ENCODE peak calls at places on chromosomes 11 and 22, in four cellular contexts. One of them, this sample, is unnamed.

GRCh38 chr11:128607819-128608218 is 20.5 kb upstream of the ETS1 start:
- DNase-seq in T follicular helper cell: no peak
- DNase-seq in AG08396: no peak
- DNase-seq in activated effector memory CD4-positive, alpha-beta T cell treated with Interleukin-2 at 50 U/mL for 16 hours: no peak
- DNase-seq in this sample: no peak

GRCh38 chr11:102843474-102843873 is at the start of gene MMP3:
- DNase-seq in T follicular helper cell: no peak
- DNase-seq in AG08396: peak
- DNase-seq in activated effector memory CD4-positive, alpha-beta T cell treated with Interleukin-2 at 50 U/mL for 16 hours: no peak
- DNase-seq in this sample: no peak

GRCh38 chr22:25068701-25069100 is 116.2 kb downstream of the KIAA1671 start:
- DNase-seq in T follicular helper cell: peak
- DNase-seq in activated effector memory CD4-positive, alpha-beta T cell treated with Interleukin-2 at 50 U/mL for 16 hours: peak
- DNase-seq in AG08396: no peak
- DNase-seq in this sample: no peak

GRCh38 chr22:44396727-44397722 is 84.3 kb upstream of the SHISAL1 start:
- DNase-seq in T follicular helper cell: no peak
- DNase-seq in AG08396: no peak
- DNase-seq in activated effector memory CD4-positive, alpha-beta T cell treated with Interleukin-2 at 50 U/mL for 16 hours: no peak
- DNase-seq in this sample: peak

GRCh38 chr22:25054943-25055511 is 102.5 kb downstream of the KIAA1671 start:
- DNase-seq in AG08396: no peak
- DNase-seq in T follicular helper cell: no peak
- DNase-seq in activated effector memory CD4-positive, alpha-beta T cell treated with Interleukin-2 at 50 U/mL for 16 hours: no peak
- DNase-seq in this sample: no peak

GRCh38 chr22:19149047-19149883 is 827 bp downstream of the GSC2 start:
- DNase-seq in AG08396: no peak
- DNase-seq in T follicular helper cell: no peak
- DNase-seq in activated effector memory CD4-positive, alpha-beta T cell treated with Interleukin-2 at 50 U/mL for 16 hours: peak
- DNase-seq in this sample: no peak

GRCh38 chr11:128964463-128964930 is 21.8 kb upstream of the TP53AIP1 start:
- DNase-seq in activated effector memory CD4-positive, alpha-beta T cell treated with Interleukin-2 at 50 U/mL for 16 hours: no peak
- DNase-seq in T follicular helper cell: no peak
- DNase-seq in AG08396: no peak
- DNase-seq in this sample: no peak

GRCh38 chr11:12331239-12331874 is 46.0 kb upstream of the PARVA start:
- DNase-seq in T follicular helper cell: peak
- DNase-seq in AG08396: peak
- DNase-seq in activated effector memory CD4-positive, alpha-beta T cell treated with Interleukin-2 at 50 U/mL for 16 hours: peak
- DNase-seq in this sample: peak

GRCh38 chr11:63165710-63166310 is 21.8 kb upstream of the SLC22A24 start:
- DNase-seq in AG08396: no peak
- DNase-seq in T follicular helper cell: no peak
- DNase-seq in activated effector memory CD4-positive, alpha-beta T cell treated with Interleukin-2 at 50 U/mL for 16 hours: no peak
- DNase-seq in this sample: no peak

GRCh38 chr22:50271519-50271970 is 1.4 kb upstream of the MAPK11 start:
- DNase-seq in T follicular helper cell: peak
- DNase-seq in activated effector memory CD4-positive, alpha-beta T cell treated with Interleukin-2 at 50 U/mL for 16 hours: peak
- DNase-seq in AG08396: peak
- DNase-seq in this sample: no peak

GRCh38 chr11:69166186-69167115 is 10.7 kb downstream of the SMIM38 start:
- DNase-seq in activated effector memory CD4-positive, alpha-beta T cell treated with Interleukin-2 at 50 U/mL for 16 hours: no peak
- DNase-seq in T follicular helper cell: no peak
- DNase-seq in AG08396: peak
- DNase-seq in this sample: no peak

GRCh38 chr22:20031732-20032406 is 11.0 kb downstream of the TANGO2 start:
- DNase-seq in T follicular helper cell: peak
- DNase-seq in AG08396: no peak
- DNase-seq in activated effector memory CD4-positive, alpha-beta T cell treated with Interleukin-2 at 50 U/mL for 16 hours: peak
- DNase-seq in this sample: no peak

GRCh38 chr22:48448821-48449220 is 1378.9 kb downstream of the BRD1 start:
- DNase-seq in activated effector memory CD4-positive, alpha-beta T cell treated with Interleukin-2 at 50 U/mL for 16 hours: no peak
- DNase-seq in T follicular helper cell: no peak
- DNase-seq in AG08396: no peak
- DNase-seq in this sample: peak

GRCh38 chr22:50597097-50597496 is 3.5 kb upstream of the MAPK8IP2 start:
- DNase-seq in activated effector memory CD4-positive, alpha-beta T cell treated with Interleukin-2 at 50 U/mL for 16 hours: no peak
- DNase-seq in AG08396: no peak
- DNase-seq in T follicular helper cell: no peak
- DNase-seq in this sample: peak

GRCh38 chr11:19441752-19442553 is 201.2 kb upstream of the E2F8 start:
- DNase-seq in activated effector memory CD4-positive, alpha-beta T cell treated with Interleukin-2 at 50 U/mL for 16 hours: no peak
- DNase-seq in T follicular helper cell: no peak
- DNase-seq in AG08396: peak
- DNase-seq in this sample: peak

GRCh38 chr11:87428266-87428665 is 390.5 kb downstream of the TMEM135 start:
- DNase-seq in activated effector memory CD4-positive, alpha-beta T cell treated with Interleukin-2 at 50 U/mL for 16 hours: no peak
- DNase-seq in AG08396: peak
- DNase-seq in T follicular helper cell: no peak
- DNase-seq in this sample: no peak

GRCh38 chr11:69657911-69658605 is 17.1 kb downstream of the LTO1 start:
- DNase-seq in T follicular helper cell: no peak
- DNase-seq in activated effector memory CD4-positive, alpha-beta T cell treated with Interleukin-2 at 50 U/mL for 16 hours: no peak
- DNase-seq in AG08396: peak
- DNase-seq in this sample: peak

GRCh38 chr11:96284917-96285316 is 58.1 kb downstream of the MAML2 start:
- DNase-seq in T follicular helper cell: no peak
- DNase-seq in AG08396: no peak
- DNase-seq in activated effector memory CD4-positive, alpha-beta T cell treated with Interleukin-2 at 50 U/mL for 16 hours: no peak
- DNase-seq in this sample: no peak

GRCh38 chr11:48024635-48025071 is 44.3 kb downstream of the PTPRJ start:
- DNase-seq in activated effector memory CD4-positive, alpha-beta T cell treated with Interleukin-2 at 50 U/mL for 16 hours: no peak
- DNase-seq in AG08396: no peak
- DNase-seq in T follicular helper cell: no peak
- DNase-seq in this sample: peak

GRCh38 chr11:90639687-90640086 is 416.8 kb upstream of the CHORDC1 start:
- DNase-seq in activated effector memory CD4-positive, alpha-beta T cell treated with Interleukin-2 at 50 U/mL for 16 hours: no peak
- DNase-seq in T follicular helper cell: no peak
- DNase-seq in AG08396: no peak
- DNase-seq in this sample: no peak

GRCh38 chr11:46970913-46971625 is 34.5 kb downstream of the CSTPP1 start:
- DNase-seq in activated effector memory CD4-positive, alpha-beta T cell treated with Interleukin-2 at 50 U/mL for 16 hours: no peak
- DNase-seq in T follicular helper cell: no peak
- DNase-seq in AG08396: no peak
- DNase-seq in this sample: no peak

GRCh38 chr22:22872722-22873708 is 14.6 kb upstream of the IGLL5 start:
- DNase-seq in T follicular helper cell: no peak
- DNase-seq in activated effector memory CD4-positive, alpha-beta T cell treated with Interleukin-2 at 50 U/mL for 16 hours: no peak
- DNase-seq in AG08396: no peak
- DNase-seq in this sample: no peak

GRCh38 chr11:64876835-64877341 is 1.5 kb downstream of the EHD1 start:
- DNase-seq in activated effector memory CD4-positive, alpha-beta T cell treated with Interleukin-2 at 50 U/mL for 16 hours: no peak
- DNase-seq in AG08396: peak
- DNase-seq in T follicular helper cell: no peak
- DNase-seq in this sample: no peak

GRCh38 chr11:133181066-133181465 is 351.2 kb downstream of the OPCML start:
- DNase-seq in T follicular helper cell: no peak
- DNase-seq in AG08396: no peak
- DNase-seq in activated effector memory CD4-positive, alpha-beta T cell treated with Interleukin-2 at 50 U/mL for 16 hours: no peak
- DNase-seq in this sample: no peak

GRCh38 chr11:111691731-111692130 is 74.5 kb downstream of the PPP2R1B start:
- DNase-seq in activated effector memory CD4-positive, alpha-beta T cell treated with Interleukin-2 at 50 U/mL for 16 hours: no peak
- DNase-seq in T follicular helper cell: no peak
- DNase-seq in AG08396: no peak
- DNase-seq in this sample: no peak

GRCh38 chr11:47171856-47172255 is 4.8 kb downstream of the ARFGAP2 start:
- DNase-seq in activated effector memory CD4-positive, alpha-beta T cell treated with Interleukin-2 at 50 U/mL for 16 hours: no peak
- DNase-seq in T follicular helper cell: no peak
- DNase-seq in AG08396: no peak
- DNase-seq in this sample: no peak

GRCh38 chr22:37161442-37161841 is 11.7 kb upstream of the IL2RB start:
- DNase-seq in activated effector memory CD4-positive, alpha-beta T cell treated with Interleukin-2 at 50 U/mL for 16 hours: no peak
- DNase-seq in T follicular helper cell: no peak
- DNase-seq in AG08396: no peak
- DNase-seq in this sample: no peak

This sample was measured in posterior vena cava.